ENCODE peak calls at places on chromosomes 2 and 18, in five cellular contexts. E, S, V, N and B are unnamed samples.
A peak's percentile ranks its signal among the peaks of the same experiment; 100 is the strongest.

GRCh38 chr18:3902676-3903075 is 452.7 kb downstream of the TGIF1 start:
- DNase-seq in N (no peak), V (no peak), S (no peak), E (peak; percentile 50), B (no peak)

GRCh38 chr2:57862153-57862552 is 184.5 kb upstream of the VRK2 start:
- DNase-seq in S (no peak), V (no peak), E (no peak), N (no peak), B (no peak)

GRCh38 chr2:47720559-47720958 is 62.4 kb upstream of the MSH6 start:
- DNase-seq in E (no peak), S (no peak), N (no peak), V (no peak), B (no peak)

GRCh38 chr18:702957-703659 is 9.3 kb downstream of the ENOSF1 start:
- DNase-seq in S (peak; percentile 23), E (peak; percentile 91), V (no peak), N (no peak), B (no peak)

GRCh38 chr2:16335606-16335930 is 330.1 kb downstream of the CYRIA start:
- DNase-seq in V (no peak), E (no peak), N (no peak), S (no peak), B (no peak)

GRCh38 chr18:45171575-45172225 is 443.6 kb upstream of the SLC14A2 start:
- DNase-seq in V (no peak), N (no peak), E (no peak), S (no peak), B (no peak)

GRCh38 chr2:28393115-28393836 is 618 bp downstream of the FOSL2 start:
- DNase-seq in E (peak; percentile 68), S (peak; percentile 63), N (no peak), V (peak; percentile 48), B (no peak)

GRCh38 chr18:58398648-58399398 is 230.1 kb downstream of the ALPK2 start:
- DNase-seq in V (no peak), E (no peak), S (no peak), N (no peak), B (no peak)

GRCh38 chr18:48589797-48590519 is 51.1 kb downstream of the CTIF start:
- DNase-seq in N (no peak), E (no peak), S (no peak), V (no peak), B (no peak)

GRCh38 chr2:129611456-129611855 is 368.0 kb upstream of the RAB6C start:
- DNase-seq in N (no peak), S (no peak), E (no peak), V (peak; percentile 13), B (no peak)

GRCh38 chr2:147331790-147332419 is 512.9 kb upstream of the ACVR2A start:
- DNase-seq in N (peak; percentile 27), V (peak; percentile 52), S (peak; percentile 55), E (no peak), B (peak; percentile 17)

GRCh38 chr2:186349508-186349907 is 136.6 kb upstream of the ZC3H15 start:
- DNase-seq in E (peak; percentile 90), V (no peak), N (no peak), S (no peak), B (no peak)

GRCh38 chr2:240879105-240879504 is 10.5 kb downstream of the AGXT start:
- DNase-seq in V (no peak), S (no peak), N (no peak), E (no peak), B (no peak)

GRCh38 chr2:139645617-139646016 is 865.4 kb upstream of the NXPH2 start:
- DNase-seq in V (no peak), S (no peak), E (no peak), N (no peak), B (no peak)

GRCh38 chr2:32474391-32474790 is 117.6 kb downstream of the BIRC6 start:
- DNase-seq in N (no peak), E (peak; percentile 25), S (no peak), V (no peak), B (no peak)

GRCh38 chr18:72866901-72867701 is 686 bp downstream of the NETO1 start:
- DNase-seq in S (peak; percentile 73), N (no peak), E (no peak), V (peak; percentile 59), B (peak; percentile 32)

GRCh38 chr2:238286551-238286950 is 1.9 kb downstream of the PER2 start:
- DNase-seq in E (peak; percentile 86), N (peak; percentile 79), S (no peak), V (no peak), B (no peak)
- H4K8ac ChIP-seq in E (peak overlapping the region; percentile 55), N (no peak overlapping the region), S (no peak overlapping the region), V (no peak overlapping the region), B (no peak overlapping the region)

DNA sequence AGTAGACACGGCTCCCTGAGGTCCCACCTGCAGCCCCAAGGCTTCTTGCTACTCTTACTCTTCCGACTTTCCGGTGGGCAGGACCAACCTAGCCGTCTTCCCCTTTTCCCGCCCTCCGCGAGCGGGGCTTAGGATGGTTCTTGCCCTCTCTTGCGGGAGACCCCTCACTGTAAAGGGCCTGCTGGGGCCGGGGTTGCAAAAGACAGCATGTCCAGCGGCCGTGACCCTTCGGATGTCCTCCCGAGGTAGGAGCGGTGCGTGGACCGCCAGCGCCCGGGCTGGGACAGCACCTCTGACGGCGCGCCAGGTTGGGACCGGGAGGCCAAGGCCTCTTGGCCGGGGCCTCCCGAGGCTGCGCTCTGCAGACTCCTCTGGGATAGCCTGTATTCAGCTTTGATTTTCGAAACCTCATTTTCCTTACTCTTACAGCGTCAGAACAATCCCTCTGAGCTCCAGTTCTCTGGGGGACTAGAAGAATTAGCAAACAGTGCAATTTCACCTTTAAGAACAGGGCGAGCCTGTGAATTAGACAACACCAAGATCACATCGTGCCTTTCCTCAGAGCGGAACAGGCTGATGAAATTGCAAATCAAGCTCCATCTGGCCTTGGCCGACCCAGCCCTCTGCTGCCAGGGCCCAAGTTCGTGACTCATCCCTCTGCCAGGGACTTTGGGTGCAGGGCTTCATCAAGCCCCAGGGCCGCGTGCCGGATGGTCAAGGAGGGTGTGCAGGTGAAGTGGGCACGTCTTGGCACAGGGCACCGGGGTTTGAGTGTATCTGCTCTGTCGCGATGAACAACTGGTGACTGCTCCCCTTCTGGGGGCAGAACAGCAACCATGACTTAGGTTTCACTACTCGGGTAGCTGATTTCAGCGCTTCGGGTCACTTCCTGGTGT is 777 bp downstream of the MOCOS start:
- DNase-seq in S (peak; percentile 87), N (no peak), E (peak; percentile 19), V (peak; percentile 73), B (no peak)
- H4K8ac ChIP-seq in S (peak overlapping the region; percentile 82), N (peak overlapping the region; percentile 31), E (peak overlapping the region; percentile 81), V (no peak overlapping the region), B (no peak overlapping the region)

GRCh38 chr2:120783371-120783791 is 47.7 kb downstream of the GLI2 start:
- DNase-seq in S (no peak), N (no peak), E (peak; percentile 69), V (no peak), B (no peak)

GRCh38 chr2:120779781-120780283 is 44.2 kb downstream of the GLI2 start:
- DNase-seq in V (peak; percentile 95), S (no peak), N (no peak), E (peak; percentile 93), B (no peak)

GRCh38 chr2:120778244-120778643 is 42.6 kb downstream of the GLI2 start:
- DNase-seq in S (no peak), V (no peak), E (peak; percentile 63), N (no peak), B (no peak)

GRCh38 chr2:120777787-120778186 is 42.1 kb downstream of the GLI2 start:
- DNase-seq in V (no peak), N (no peak), E (no peak), S (no peak), B (no peak)

DNA sequence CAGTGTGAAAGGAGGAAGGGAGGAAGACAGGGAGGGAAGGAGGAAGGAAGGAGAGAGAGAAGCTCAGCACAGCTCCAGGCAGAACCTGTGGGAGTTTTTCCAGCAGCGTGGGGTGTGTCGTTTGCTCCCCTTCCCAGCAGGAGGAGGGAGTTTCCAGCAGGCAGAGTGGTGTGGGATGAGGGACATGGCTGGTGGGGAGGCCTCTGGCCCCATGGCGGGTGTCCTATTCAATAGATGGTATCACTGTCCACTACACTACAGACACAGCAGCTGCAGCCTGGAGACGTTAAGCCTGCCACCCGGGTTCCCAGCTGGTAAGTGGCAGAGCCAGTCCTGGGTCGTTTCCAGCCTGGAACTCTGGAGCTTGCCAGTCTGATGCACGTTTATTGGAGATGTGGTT is 44.7 kb downstream of the GLI2 start:
- DNase-seq in S (no peak), V (no peak), N (no peak), E (no peak), B (no peak)
- H4K8ac ChIP-seq in S (peak overlapping the region; percentile 45), V (no peak overlapping the region), N (no peak overlapping the region), E (peak overlapping the region; percentile 25), B (no peak overlapping the region)

GRCh38 chr18:28114472-28114871 is 62.5 kb downstream of the CDH2 start:
- DNase-seq in S (no peak), V (no peak), E (peak; percentile 80), N (no peak), B (no peak)

GRCh38 chr18:28112056-28112470 is 64.9 kb downstream of the CDH2 start:
- DNase-seq in V (peak; percentile 57), N (no peak), E (peak; percentile 89), S (no peak), B (no peak)

GRCh38 chr18:28113271-28114023 is 63.5 kb downstream of the CDH2 start:
- DNase-seq in S (no peak), V (no peak), E (peak; percentile 28), N (no peak), B (no peak)

GRCh38 chr18:28116461-28116860 is 60.5 kb downstream of the CDH2 start:
- DNase-seq in N (no peak), E (no peak), V (no peak), S (no peak), B (no peak)

DNA sequence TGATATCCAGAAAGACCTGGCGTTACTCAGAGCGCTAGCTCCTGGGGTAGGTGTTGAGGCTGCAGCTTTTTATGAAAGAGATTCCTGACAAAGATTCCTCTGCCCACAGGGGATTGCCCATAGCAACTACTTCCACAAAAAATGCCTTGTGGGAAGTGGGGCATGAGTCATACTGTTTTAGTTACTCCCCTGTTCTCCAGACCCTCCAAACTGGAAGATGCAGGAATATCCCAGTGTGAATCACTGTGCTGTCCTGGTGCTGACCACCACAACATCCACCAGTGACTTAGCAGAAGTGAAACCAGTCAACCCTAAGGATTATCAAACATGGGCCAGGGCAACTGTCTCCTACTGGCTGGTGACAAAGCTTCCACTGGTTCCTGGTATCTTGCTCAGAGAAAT is 61.8 kb downstream of the CDH2 start:
- DNase-seq in V (peak; percentile 91), E (peak; percentile 96), N (peak; percentile 60), S (no peak), B (no peak)
- H4K8ac ChIP-seq in V (no peak overlapping the region), E (peak overlapping the region; percentile 78), N (no peak overlapping the region), S (no peak overlapping the region), B (no peak overlapping the region)